ENCODE peak calls at places on chromosomes 13 and 19, in eight cellular contexts. One of them, this sample, is unnamed.

GRCh38 chr13:94028234-94029145 is 451.0 kb downstream of the DCT start:
- DNase-seq in heart right ventricle: no peak
- DNase-seq in OCI-LY7: no peak
- DNase-seq in tibial artery: no peak
- DNase-seq in retinal pigment epithelial cell: no peak
- DNase-seq in cardiac fibroblast: no peak
- DNase-seq in colonic mucosa: no peak
- DNase-seq in IMR-90: no peak
- DNase-seq in this sample: no peak

GRCh38 chr13:20519887-20520286 is 5.8 kb downstream of the CRYL1 start:
- DNase-seq in retinal pigment epithelial cell: no peak
- DNase-seq in heart right ventricle: no peak
- DNase-seq in tibial artery: no peak
- DNase-seq in colonic mucosa: no peak
- DNase-seq in cardiac fibroblast: no peak
- DNase-seq in OCI-LY7: no peak
- DNase-seq in IMR-90: no peak
- DNase-seq in this sample: no peak

GRCh38 chr19:30070198-30070969 is 128.3 kb downstream of the URI1 start:
- DNase-seq in OCI-LY7: no peak
- DNase-seq in heart right ventricle: no peak
- DNase-seq in IMR-90: no peak
- DNase-seq in colonic mucosa: no peak
- DNase-seq in tibial artery: peak; percentile 62
- DNase-seq in cardiac fibroblast: no peak
- DNase-seq in retinal pigment epithelial cell: no peak
- DNase-seq in this sample: no peak

GRCh38 chr13:36875955-36876354 is 44.1 kb downstream of the SMAD9 start:
- DNase-seq in tibial artery: no peak
- DNase-seq in IMR-90: no peak
- DNase-seq in cardiac fibroblast: no peak
- DNase-seq in colonic mucosa: no peak
- DNase-seq in retinal pigment epithelial cell: no peak
- DNase-seq in heart right ventricle: no peak
- DNase-seq in OCI-LY7: no peak
- DNase-seq in this sample: no peak

GRCh38 chr19:54523403-54523802 is 20.8 kb downstream of the LAIR2 start:
- DNase-seq in colonic mucosa: no peak
- DNase-seq in heart right ventricle: no peak
- DNase-seq in tibial artery: no peak
- DNase-seq in OCI-LY7: no peak
- DNase-seq in IMR-90: peak; percentile 39
- DNase-seq in cardiac fibroblast: no peak
- DNase-seq in retinal pigment epithelial cell: no peak
- DNase-seq in this sample: no peak

GRCh38 chr19:40530091-40530901 is 46.4 kb upstream of the SHKBP1 start:
- DNase-seq in retinal pigment epithelial cell: no peak
- DNase-seq in heart right ventricle: peak; percentile 32
- DNase-seq in tibial artery: no peak
- DNase-seq in OCI-LY7: peak; percentile 42
- DNase-seq in cardiac fibroblast: no peak
- DNase-seq in IMR-90: no peak
- DNase-seq in colonic mucosa: peak; percentile 28
- DNase-seq in this sample: no peak

GRCh38 chr19:3898426-3898825 is 17.9 kb downstream of the ATCAY start:
- DNase-seq in colonic mucosa: no peak
- DNase-seq in heart right ventricle: no peak
- DNase-seq in OCI-LY7: no peak
- DNase-seq in IMR-90: no peak
- DNase-seq in cardiac fibroblast: no peak
- DNase-seq in retinal pigment epithelial cell: no peak
- DNase-seq in tibial artery: no peak
- DNase-seq in this sample: no peak

GRCh38 chr13:24172071-24172470 is 11.6 kb downstream of the SPATA13 start:
- DNase-seq in OCI-LY7: no peak
- DNase-seq in heart right ventricle: no peak
- DNase-seq in colonic mucosa: no peak
- DNase-seq in IMR-90: no peak
- DNase-seq in tibial artery: no peak
- DNase-seq in retinal pigment epithelial cell: no peak
- DNase-seq in cardiac fibroblast: no peak
- DNase-seq in this sample: no peak

GRCh38 chr13:108227651-108228272 is 9.6 kb downstream of the ABHD13 start:
- DNase-seq in IMR-90: peak; percentile 52
- DNase-seq in colonic mucosa: peak; percentile 27
- DNase-seq in cardiac fibroblast: peak; percentile 64
- DNase-seq in OCI-LY7: peak; percentile 29
- DNase-seq in retinal pigment epithelial cell: no peak
- DNase-seq in heart right ventricle: no peak
- DNase-seq in tibial artery: no peak
- DNase-seq in this sample: no peak

GRCh38 chr19:33685541-33685940 is 63.8 kb downstream of the CHST8 start:
- DNase-seq in retinal pigment epithelial cell: no peak
- DNase-seq in IMR-90: no peak
- DNase-seq in heart right ventricle: no peak
- DNase-seq in colonic mucosa: no peak
- DNase-seq in cardiac fibroblast: no peak
- DNase-seq in OCI-LY7: no peak
- DNase-seq in tibial artery: peak; percentile 35
- DNase-seq in this sample: no peak

GRCh38 chr13:47184311-47184710 is 287.5 kb upstream of the HTR2A start:
- DNase-seq in cardiac fibroblast: peak; percentile 15
- DNase-seq in colonic mucosa: no peak
- DNase-seq in tibial artery: no peak
- DNase-seq in IMR-90: peak; percentile 4
- DNase-seq in retinal pigment epithelial cell: no peak
- DNase-seq in OCI-LY7: no peak
- DNase-seq in heart right ventricle: no peak
- DNase-seq in this sample: no peak

GRCh38 chr13:63107163-63107935 is 1691.7 kb upstream of the PCDH20 start:
- DNase-seq in IMR-90: peak; percentile 71
- DNase-seq in cardiac fibroblast: no peak
- DNase-seq in tibial artery: no peak
- DNase-seq in colonic mucosa: no peak
- DNase-seq in heart right ventricle: no peak
- DNase-seq in retinal pigment epithelial cell: no peak
- DNase-seq in OCI-LY7: no peak
- DNase-seq in this sample: peak; percentile 12

GRCh38 chr19:23905771-23906170 is 8.9 kb upstream of the ZNF726 start:
- DNase-seq in cardiac fibroblast: no peak
- DNase-seq in retinal pigment epithelial cell: no peak
- DNase-seq in colonic mucosa: no peak
- DNase-seq in tibial artery: no peak
- DNase-seq in heart right ventricle: no peak
- DNase-seq in OCI-LY7: no peak
- DNase-seq in IMR-90: no peak
- DNase-seq in this sample: no peak
- H3K4me3 ChIP-seq in cardiac fibroblast: no peak overlapping the region
- H3K4me3 ChIP-seq in retinal pigment epithelial cell: no peak overlapping the region
- H3K4me3 ChIP-seq in colonic mucosa: no peak overlapping the region
- H3K4me3 ChIP-seq in tibial artery: no peak overlapping the region
- H3K4me3 ChIP-seq in heart right ventricle: no peak overlapping the region
- H3K4me3 ChIP-seq in OCI-LY7: no peak overlapping the region
- H3K4me3 ChIP-seq in IMR-90: no peak overlapping the region
- H3K4me3 ChIP-seq in this sample: no peak overlapping the region

DNA sequence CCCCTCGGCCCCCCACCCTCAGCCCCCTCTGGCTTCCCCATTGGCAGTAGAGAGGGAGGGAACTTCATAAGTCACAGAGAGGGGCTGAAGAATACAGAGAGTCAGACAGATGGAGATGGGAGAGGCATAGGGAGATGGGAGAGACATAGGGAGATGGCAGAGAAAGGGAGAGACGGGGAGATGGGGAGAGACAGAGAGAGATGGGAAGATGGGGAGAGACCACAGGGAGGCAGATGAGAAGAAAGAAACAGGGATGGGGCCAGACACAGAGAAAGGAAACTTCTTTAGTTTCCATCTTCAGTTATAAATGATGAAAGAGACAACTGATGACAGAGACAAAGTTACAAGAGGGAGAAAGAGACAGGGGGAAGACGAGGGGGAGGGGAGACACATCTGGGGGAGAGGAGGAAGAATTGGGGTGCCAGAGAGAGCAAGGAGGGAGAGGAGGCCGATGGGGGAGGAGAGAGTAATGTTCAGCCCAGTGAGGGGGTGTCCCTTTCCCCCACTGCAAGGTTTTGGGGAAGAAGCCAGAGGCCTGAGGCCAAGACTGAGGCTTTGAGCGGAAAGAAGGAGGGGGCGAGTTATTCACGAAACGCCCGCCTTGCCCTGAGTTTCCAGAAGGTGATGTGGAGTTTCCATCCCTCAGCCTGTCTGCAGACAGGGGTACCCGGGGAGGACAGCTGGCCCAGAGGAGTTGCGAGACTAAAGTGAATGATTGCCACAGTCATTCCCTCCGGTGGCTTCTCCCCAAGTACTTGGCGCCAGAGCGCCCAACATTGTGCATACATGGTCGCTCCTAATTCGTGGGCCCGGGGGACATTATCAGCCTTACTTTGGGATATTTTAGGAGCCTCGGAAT is 692 bp upstream of the PPAN start:
- DNase-seq in heart right ventricle: no peak
- DNase-seq in tibial artery: no peak
- DNase-seq in retinal pigment epithelial cell: no peak
- DNase-seq in cardiac fibroblast: no peak
- DNase-seq in OCI-LY7: peak; percentile 49
- DNase-seq in colonic mucosa: peak; percentile 20
- DNase-seq in IMR-90: no peak
- DNase-seq in this sample: no peak
- H3K4me3 ChIP-seq in heart right ventricle: peak overlapping the region; percentile 82
- H3K4me3 ChIP-seq in tibial artery: peak overlapping the region; percentile 97
- H3K4me3 ChIP-seq in retinal pigment epithelial cell: peak overlapping the region; percentile 29
- H3K4me3 ChIP-seq in cardiac fibroblast: peak overlapping the region; percentile 7
- H3K4me3 ChIP-seq in OCI-LY7: peak overlapping the region; percentile 99
- H3K4me3 ChIP-seq in colonic mucosa: no peak overlapping the region
- H3K4me3 ChIP-seq in IMR-90: no peak overlapping the region
- H3K4me3 ChIP-seq in this sample: no peak overlapping the region

DNA sequence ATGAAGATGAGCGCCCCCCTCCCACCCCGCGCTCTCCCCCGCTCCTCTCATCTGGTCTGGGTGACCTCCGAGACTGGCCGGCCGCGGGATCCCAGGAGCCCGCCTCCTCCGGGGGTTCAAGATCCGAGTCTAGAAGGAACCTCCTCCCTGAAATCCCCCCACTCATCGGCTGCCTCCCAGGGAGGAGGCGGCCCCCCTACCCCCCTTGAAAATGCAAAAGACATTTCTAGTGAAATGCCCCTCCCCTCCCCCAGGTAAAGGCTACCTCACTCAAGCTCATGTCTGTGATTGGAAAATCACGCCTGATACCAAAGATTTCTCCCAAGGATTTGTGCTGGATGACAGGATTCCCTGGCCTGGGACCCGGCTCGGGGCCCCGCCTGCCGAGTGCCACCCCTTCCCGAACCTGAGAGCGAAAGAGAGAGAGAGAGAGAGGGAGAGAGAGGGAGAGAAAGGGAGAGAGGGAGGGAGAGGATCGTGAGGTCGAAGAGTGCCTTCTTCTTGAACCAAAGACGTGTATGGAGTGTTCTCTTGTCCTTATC is 23.4 kb downstream of the ONECUT3 start:
- DNase-seq in colonic mucosa: no peak
- DNase-seq in heart right ventricle: no peak
- DNase-seq in IMR-90: no peak
- DNase-seq in OCI-LY7: no peak
- DNase-seq in retinal pigment epithelial cell: no peak
- DNase-seq in tibial artery: no peak
- DNase-seq in cardiac fibroblast: no peak
- DNase-seq in this sample: no peak
- H3K4me3 ChIP-seq in colonic mucosa: no peak overlapping the region
- H3K4me3 ChIP-seq in heart right ventricle: no peak overlapping the region
- H3K4me3 ChIP-seq in IMR-90: no peak overlapping the region
- H3K4me3 ChIP-seq in OCI-LY7: no peak overlapping the region
- H3K4me3 ChIP-seq in retinal pigment epithelial cell: no peak overlapping the region
- H3K4me3 ChIP-seq in tibial artery: no peak overlapping the region
- H3K4me3 ChIP-seq in cardiac fibroblast: no peak overlapping the region
- H3K4me3 ChIP-seq in this sample: no peak overlapping the region

GRCh38 chr13:78098249-78098648 is 179.6 kb upstream of the EDNRB start:
- DNase-seq in cardiac fibroblast: no peak
- DNase-seq in IMR-90: no peak
- DNase-seq in tibial artery: no peak
- DNase-seq in heart right ventricle: no peak
- DNase-seq in OCI-LY7: no peak
- DNase-seq in retinal pigment epithelial cell: no peak
- DNase-seq in colonic mucosa: no peak
- DNase-seq in this sample: no peak

GRCh38 chr13:78102121-78102677 is 183.6 kb upstream of the EDNRB start:
- DNase-seq in colonic mucosa: peak; percentile 20
- DNase-seq in tibial artery: peak; percentile 68
- DNase-seq in cardiac fibroblast: peak; percentile 91
- DNase-seq in heart right ventricle: peak; percentile 15
- DNase-seq in OCI-LY7: no peak
- DNase-seq in IMR-90: peak; percentile 52
- DNase-seq in retinal pigment epithelial cell: peak; percentile 33
- DNase-seq in this sample: no peak

DNA sequence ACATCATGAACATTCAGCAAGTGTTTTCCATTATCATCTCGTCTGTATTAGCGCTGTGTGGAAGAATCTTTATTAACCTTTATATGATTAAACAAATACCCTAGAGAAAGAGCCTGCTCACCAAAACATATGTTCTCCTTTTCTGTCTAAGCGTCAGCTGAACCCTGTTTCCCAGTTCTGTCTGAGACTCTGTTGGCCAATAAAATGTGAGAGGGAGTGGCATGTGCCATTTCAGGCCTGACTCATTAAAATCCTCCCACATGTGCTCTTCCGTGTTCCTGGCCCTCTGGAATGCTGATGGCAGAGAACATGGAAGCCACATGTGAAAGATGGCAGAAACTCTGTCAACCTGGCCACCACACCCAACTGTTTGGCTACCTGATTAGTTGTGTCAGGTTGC is 181.8 kb upstream of the EDNRB start:
- DNase-seq in cardiac fibroblast: no peak
- DNase-seq in IMR-90: no peak
- DNase-seq in tibial artery: no peak
- DNase-seq in OCI-LY7: no peak
- DNase-seq in heart right ventricle: no peak
- DNase-seq in retinal pigment epithelial cell: no peak
- DNase-seq in colonic mucosa: no peak
- DNase-seq in this sample: no peak
- H3K4me3 ChIP-seq in cardiac fibroblast: no peak overlapping the region
- H3K4me3 ChIP-seq in IMR-90: no peak overlapping the region
- H3K4me3 ChIP-seq in tibial artery: no peak overlapping the region
- H3K4me3 ChIP-seq in OCI-LY7: no peak overlapping the region
- H3K4me3 ChIP-seq in heart right ventricle: no peak overlapping the region
- H3K4me3 ChIP-seq in retinal pigment epithelial cell: no peak overlapping the region
- H3K4me3 ChIP-seq in colonic mucosa: no peak overlapping the region
- H3K4me3 ChIP-seq in this sample: no peak overlapping the region

GRCh38 chr13:40193290-40194203 is 472.9 kb downstream of the FOXO1 start:
- DNase-seq in retinal pigment epithelial cell: peak; percentile 28
- DNase-seq in tibial artery: peak; percentile 72
- DNase-seq in IMR-90: no peak
- DNase-seq in colonic mucosa: no peak
- DNase-seq in cardiac fibroblast: no peak
- DNase-seq in OCI-LY7: no peak
- DNase-seq in heart right ventricle: no peak
- DNase-seq in this sample: no peak
- H3K4me3 ChIP-seq in retinal pigment epithelial cell: no peak overlapping the region
- H3K4me3 ChIP-seq in tibial artery: peak overlapping the region; percentile 2
- H3K4me3 ChIP-seq in IMR-90: no peak overlapping the region
- H3K4me3 ChIP-seq in colonic mucosa: no peak overlapping the region
- H3K4me3 ChIP-seq in cardiac fibroblast: no peak overlapping the region
- H3K4me3 ChIP-seq in OCI-LY7: no peak overlapping the region
- H3K4me3 ChIP-seq in heart right ventricle: peak overlapping the region; percentile 1
- H3K4me3 ChIP-seq in this sample: no peak overlapping the region

This sample was measured in kidney epithelial cell.